ENCODE peak calls at places on chromosome 4, in ten cellular contexts. K, J, W, I, M, F, C, L, R and D are unnamed samples. For H3K9me3, the result is how much of the 10 kb centered on the place peaks cover.

GRCh38 chr4:5051210-5051691 is at the start of gene STK32B:
- DNase-seq in K (peak), I (peak), J (no peak), M (peak), C (no peak), L (peak), F (peak), R (peak), W (peak), D (peak)

GRCh38 chr4:93983133-93983532 is 154.6 kb downstream of the ATOH1 start:
- DNase-seq in K (no peak), M (no peak), C (no peak), I (no peak), F (no peak), W (no peak), J (peak), R (no peak), L (no peak), D (no peak)

GRCh38 chr4:25859429-25860148 is 3.2 kb downstream of the SEL1L3 start:
- DNase-seq in F (no peak), C (no peak), R (no peak), J (peak), W (no peak), K (no peak), I (no peak), M (no peak), L (no peak), D (no peak)

GRCh38 chr4:147732516-147733193 is 767 bp downstream of the ARHGAP10 start:
- DNase-seq in I (peak), R (peak), C (no peak), W (peak), K (no peak), F (peak), J (no peak), L (peak), M (no peak), D (peak)

GRCh38 chr4:24863799-24864198 is 49.0 kb downstream of the CCDC149 start:
- DNase-seq in R (no peak), C (no peak), M (no peak), L (no peak), J (no peak), I (no peak), K (no peak), F (no peak), W (no peak), D (no peak)

GRCh38 chr4:22430626-22431025 is 85.2 kb downstream of the ADGRA3 start:
- DNase-seq in W (no peak), L (no peak), C (no peak), K (no peak), M (no peak), F (no peak), I (no peak), R (no peak), J (no peak), D (no peak)

GRCh38 chr4:76420311-76420710 is 630 bp downstream of the CCDC158 start:
- DNase-seq in F (no peak), R (no peak), W (no peak), M (no peak), C (no peak), K (no peak), I (no peak), J (no peak), L (no peak), D (no peak)

GRCh38 chr4:184503869-184504300 is 29.5 kb upstream of the IRF2 start:
- DNase-seq in I (no peak), W (peak), C (no peak), R (no peak), J (peak), F (no peak), K (peak), L (no peak), M (no peak), D (no peak)

GRCh38 chr4:159003420-159004253 is 99.2 kb upstream of the RAPGEF2 start:
- DNase-seq in R (no peak), L (no peak), M (no peak), C (no peak), W (peak), F (no peak), J (no peak), I (no peak), K (no peak), D (no peak)

GRCh38 chr4:105838082-105838481 is 57.2 kb upstream of the NPNT start:
- DNase-seq in W (no peak), C (no peak), J (no peak), K (no peak), R (no peak), I (no peak), F (no peak), L (no peak), M (no peak), D (no peak)

GRCh38 chr4:149056615-149057014 is 614.4 kb upstream of the NR3C2 start:
- DNase-seq in M (no peak), L (no peak), C (no peak), I (peak), K (no peak), R (no peak), W (no peak), F (no peak), J (no peak), D (no peak)

GRCh38 chr4:5782829-5783476 is 72.0 kb downstream of the EVC start:
- DNase-seq in K (no peak), W (no peak), C (peak), F (peak), J (no peak), I (no peak), M (no peak), L (peak), R (no peak), D (peak)

GRCh38 chr4:113145147-113145518 is 95.7 kb downstream of the ANK2 start:
- DNase-seq in L (no peak), F (no peak), C (no peak), I (no peak), R (no peak), K (no peak), W (no peak), M (no peak), J (no peak), D (no peak)

GRCh38 chr4:113146876-113147358 is 97.5 kb downstream of the ANK2 start:
- DNase-seq in W (no peak), M (no peak), C (no peak), I (peak), R (no peak), J (no peak), F (no peak), L (no peak), K (no peak), D (no peak)

GRCh38 chr4:113148925-113149324 is 99.5 kb downstream of the ANK2 start:
- DNase-seq in M (no peak), I (no peak), L (no peak), F (no peak), C (no peak), K (no peak), R (no peak), J (no peak), W (no peak), D (no peak)

GRCh38 chr4:113147498-113148231 is 98.2 kb downstream of the ANK2 start:
- DNase-seq in R (no peak), W (no peak), F (no peak), C (no peak), J (no peak), K (no peak), M (no peak), L (no peak), I (peak), D (no peak)

GRCh38 chr4:113145519-113146291 is 96.3 kb downstream of the ANK2 start:
- DNase-seq in I (no peak), J (no peak), L (no peak), R (peak), M (no peak), W (no peak), K (no peak), C (no peak), F (peak), D (peak)
- H3K4me3 ChIP-seq in I (no peak), J (no peak), L (no peak), R (no peak), M (peak), W (no peak), K (no peak), C (no peak), F (peak), D (peak)

GRCh38 chr4:71830-72229 is 18.7 kb downstream of the ZNF595 start:
- DNase-seq in F (no peak), J (no peak), R (no peak), M (no peak), I (no peak), W (peak), C (no peak), L (no peak), K (no peak), D (no peak)
- H3K9me3 ChIP-seq in F (half or more), J (under half), R (under half), M (half or more), I (half or more), W (half or more), C (half or more), L (under half), K (half or more), D (half or more)

GRCh38 chr4:3071811-3072210 is 2.5 kb downstream of the HTT-AS start:
- DNase-seq in L (no peak), K (no peak), C (peak), M (no peak), J (no peak), W (no peak), F (no peak), R (peak), I (no peak), D (no peak)

GRCh38 chr4:3074846-3075651 is 568 bp downstream of the HTT start:
- DNase-seq in W (peak), R (peak), J (peak), L (peak), I (peak), F (peak), K (no peak), C (no peak), M (peak), D (peak)

GRCh38 chr4:3074078-3074845 is at the start of the genes HTT and HTT-AS:
- DNase-seq in W (peak), R (peak), K (peak), F (peak), I (peak), C (peak), J (peak), M (peak), L (peak), D (peak)

GRCh38 chr4:3075652-3075981 is 1.1 kb downstream of the HTT start:
- DNase-seq in R (no peak), F (no peak), L (no peak), K (no peak), C (no peak), I (no peak), J (no peak), W (no peak), M (no peak), D (no peak)

DNA sequence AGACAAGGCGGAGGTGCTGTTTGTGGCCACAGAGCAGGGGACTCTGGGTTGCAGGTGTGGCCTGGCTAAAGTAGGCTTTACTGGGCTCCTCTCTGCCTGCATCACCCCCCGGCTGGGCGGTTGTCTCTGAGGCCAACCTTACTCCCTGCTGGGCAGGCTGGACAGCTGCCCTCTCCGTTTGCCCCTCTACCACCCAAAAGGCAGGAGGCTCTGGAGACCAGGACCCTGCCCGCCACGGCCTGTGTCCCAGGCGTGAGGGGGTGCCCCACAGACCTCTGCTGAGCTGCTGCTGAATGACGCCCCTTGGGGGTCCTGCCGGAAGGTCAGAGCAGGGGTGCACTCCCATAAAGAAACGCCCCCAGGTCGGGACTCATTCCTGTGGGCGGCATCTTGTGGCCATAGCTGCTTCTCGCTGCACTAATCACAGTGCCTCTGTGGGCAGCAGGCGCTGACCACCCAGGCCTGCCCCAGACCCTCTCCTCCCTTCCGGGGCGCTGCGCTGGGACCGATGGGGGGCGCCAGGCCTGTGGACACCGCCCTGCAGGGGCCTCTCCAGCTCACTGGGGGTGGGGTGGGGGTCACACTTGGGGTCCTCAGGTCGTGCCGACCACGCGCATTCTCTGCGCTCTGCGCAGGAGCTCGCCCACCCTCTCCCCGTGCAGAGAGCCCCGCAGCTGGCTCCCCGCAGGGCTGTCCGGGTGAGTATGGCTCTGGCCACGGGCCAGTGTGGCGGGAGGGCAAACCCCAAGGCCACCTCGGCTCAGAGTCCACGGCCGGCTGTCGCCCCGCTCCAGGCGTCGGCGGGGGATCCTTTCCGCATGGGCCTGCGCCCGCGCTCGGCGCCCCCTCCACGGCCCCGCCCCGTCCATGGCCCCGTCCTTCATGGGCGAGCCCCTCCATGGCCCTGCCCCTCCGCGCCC is 920 bp downstream of the HTT-AS start:
- DNase-seq in W (no peak), R (peak), I (no peak), M (peak), L (peak), C (no peak), F (no peak), K (no peak), J (no peak), D (peak)
- TF ChIP-seq CTCF in W (no peak), R (peak), I (peak), M (no peak), L (no peak), C (peak), F (no peak), K (no peak), J (peak), D (no peak)

GRCh38 chr4:100795581-100795980 is 277.8 kb upstream of the EMCN start:
- DNase-seq in M (no peak), L (no peak), I (no peak), R (no peak), F (no peak), J (no peak), W (no peak), K (no peak), C (no peak), D (no peak)

GRCh38 chr4:100796333-100796732 is 278.5 kb upstream of the EMCN start:
- DNase-seq in M (no peak), K (no peak), F (no peak), L (no peak), W (no peak), C (no peak), J (no peak), R (no peak), I (no peak), D (no peak)

GRCh38 chr4:100799767-100800539 is 282.1 kb upstream of the EMCN start:
- DNase-seq in I (no peak), C (no peak), L (no peak), J (no peak), F (no peak), K (no peak), R (no peak), W (no peak), M (no peak), D (no peak)

GRCh38 chr4:100797356-100797755 is 279.5 kb upstream of the EMCN start:
- DNase-seq in J (no peak), R (no peak), I (no peak), W (no peak), C (no peak), M (no peak), F (no peak), K (no peak), L (no peak), D (no peak)

GRCh38 chr4:100797791-100798190 is 280.0 kb upstream of the EMCN start:
- DNase-seq in L (no peak), F (no peak), C (no peak), M (no peak), I (no peak), R (no peak), K (no peak), J (no peak), W (no peak), D (no peak)
- H3K4me3 ChIP-seq in L (no peak), F (no peak), C (no peak), M (no peak), I (no peak), R (no peak), K (no peak), J (no peak), W (no peak), D (no peak)

GRCh38 chr4:110137819-110138218 is 60.6 kb downstream of the ELOVL6 start:
- DNase-seq in J (no peak), C (no peak), F (no peak), R (no peak), L (no peak), W (no peak), I (no peak), M (no peak), K (no peak), D (no peak)
- H3K9me3 ChIP-seq in J (under half), C (under half), F (under half), R (under half), L (under half), W (under half), I (under half), M (under half), K (under half), D (under half)